ENCODE peak calls at places on chromosomes 7 and 10, in eight cellular contexts. R is HL-60, G is neural crest cell, Y is fibroblast of lung, T is GM23338, U is GM10248, Q is stomach, W is left ventricle myocardium inferior. Z is an unnamed sample.

GRCh38 chr10:95289921-95290421 is 832 bp downstream of the PDLIM1 start:
- DNase-seq in R (no peak), G (no peak), Y (no peak), T (peak), U (no peak), Q (no peak), W (no peak), Z (no peak)

GRCh38 chr7:37786741-37787569 is 61.4 kb upstream of the NME8 start:
- DNase-seq in R (peak), G (no peak), Y (no peak), T (no peak), U (peak), Q (no peak), W (no peak), Z (no peak)

GRCh38 chr7:11751807-11752389 is 80.1 kb downstream of the THSD7A start:
- DNase-seq in R (no peak), G (no peak), Y (no peak), T (peak), U (no peak), Q (no peak), W (no peak), Z (no peak)

GRCh38 chr10:76902949-76903348 is 734.7 kb downstream of the KCNMA1 start:
- DNase-seq in R (no peak), G (peak), Y (peak), T (peak), U (no peak), Q (no peak), W (peak), Z (peak)

GRCh38 chr7:98283887-98284222 is 2.4 kb downstream of the BRI3 start:
- DNase-seq in R (no peak), G (no peak), Y (no peak), T (no peak), U (no peak), Q (no peak), W (no peak), Z (no peak)

GRCh38 chr7:158544708-158545107 is 42.9 kb downstream of the PTPRN2 start:
- DNase-seq in R (no peak), G (no peak), Y (no peak), T (no peak), U (no peak), Q (no peak), W (no peak), Z (no peak)

GRCh38 chr10:105195831-105196230 is 554.7 kb downstream of the SORCS3 start:
- DNase-seq in R (no peak), G (no peak), Y (no peak), T (no peak), U (no peak), Q (no peak), W (no peak), Z (no peak)

GRCh38 chr7:55073051-55073511 is 54.3 kb downstream of the EGFR start:
- DNase-seq in R (no peak), G (no peak), Y (peak), T (no peak), U (peak), Q (no peak), W (no peak), Z (no peak)

GRCh38 chr7:19491821-19492452 is 216.9 kb downstream of the POLR1F start:
- DNase-seq in R (no peak), G (no peak), Y (peak), T (peak), U (peak), Q (no peak), W (no peak), Z (no peak)

GRCh38 chr7:121302214-121302745 is 26.5 kb upstream of the WNT16 start:
- DNase-seq in R (no peak), G (no peak), Y (peak), T (no peak), U (peak), Q (no peak), W (no peak), Z (no peak)

GRCh38 chr10:107165007-107165406 is 501 bp upstream of the SORCS1 start:
- DNase-seq in R (no peak), G (peak), Y (no peak), T (peak), U (no peak), Q (no peak), W (no peak), Z (no peak)

GRCh38 chr7:47931005-47931787 is 17.1 kb downstream of the PKD1L1 start:
- DNase-seq in R (no peak), G (no peak), Y (no peak), T (no peak), U (no peak), Q (no peak), W (no peak), Z (no peak)
- TF ChIP-seq CTCF in R (no peak), G (no peak), Y (no peak), T (no peak), U (no peak), Q (no peak), W (no peak), Z (no peak)

GRCh38 chr10:92434385-92434784 is 139.5 kb downstream of the IDE start:
- DNase-seq in R (no peak), G (no peak), Y (no peak), T (no peak), U (no peak), Q (no peak), W (no peak), Z (no peak)

GRCh38 chr10:92432596-92432995 is 141.3 kb downstream of the IDE start:
- DNase-seq in R (no peak), G (no peak), Y (no peak), T (peak), U (no peak), Q (no peak), W (no peak), Z (no peak)

GRCh38 chr10:92430103-92430502 is 139.1 kb downstream of the MARCHF5 start:
- DNase-seq in R (no peak), G (no peak), Y (no peak), T (no peak), U (no peak), Q (no peak), W (no peak), Z (no peak)
- TF ChIP-seq CTCF in R (no peak), G (no peak), Y (no peak), T (no peak), U (no peak), Q (no peak), W (no peak), Z (no peak)

GRCh38 chr10:73818402-73818801 is 7.0 kb upstream of the NDST2 start:
- DNase-seq in R (no peak), G (no peak), Y (no peak), T (peak), U (no peak), Q (no peak), W (no peak), Z (no peak)
- TF ChIP-seq CTCF in R (no peak), G (no peak), Y (no peak), T (peak), U (no peak), Q (no peak), W (no peak), Z (no peak)

GRCh38 chr7:42272793-42273665 is 36.0 kb upstream of the GLI3 start:
- DNase-seq in R (no peak), G (no peak), Y (peak), T (peak), U (no peak), Q (no peak), W (no peak), Z (no peak)
- TF ChIP-seq CTCF in R (no peak), G (peak), Y (peak), T (peak), U (no peak), Q (no peak), W (peak), Z (no peak)

GRCh38 chr10:14186245-14186644 is 144.5 kb downstream of the FRMD4A start:
- DNase-seq in R (no peak), G (no peak), Y (no peak), T (peak), U (no peak), Q (no peak), W (no peak), Z (no peak)
- TF ChIP-seq CTCF in R (no peak), G (peak), Y (no peak), T (peak), U (peak), Q (no peak), W (no peak), Z (peak)

GRCh38 chr7:147896121-147896520 is 694.4 kb upstream of the C7orf33 start:
- DNase-seq in R (no peak), G (no peak), Y (no peak), T (no peak), U (no peak), Q (no peak), W (no peak), Z (no peak)

DNA sequence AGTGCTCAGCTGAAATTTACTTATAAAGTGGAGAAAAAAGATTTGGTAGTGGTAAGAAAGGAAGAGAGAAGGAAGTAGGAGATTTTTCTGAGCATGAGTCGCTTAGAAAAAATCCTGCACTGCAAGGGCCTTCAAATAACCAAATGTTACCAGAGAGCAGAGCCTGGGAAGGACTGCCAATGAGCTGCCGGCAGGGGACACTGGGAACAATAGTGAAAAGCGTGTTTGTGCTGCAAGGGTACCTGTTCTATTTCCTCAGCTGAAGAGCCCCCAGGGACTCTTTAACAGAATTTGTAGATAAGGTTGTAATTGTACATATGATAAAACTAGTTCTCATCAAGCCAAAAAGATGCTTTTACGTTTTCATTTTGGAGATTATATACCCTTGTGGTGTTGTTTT is 696.3 kb upstream of the C7orf33 start:
- DNase-seq in R (no peak), G (no peak), Y (no peak), T (peak), U (no peak), Q (no peak), W (no peak), Z (no peak)
- TF ChIP-seq CTCF in R (no peak), G (peak), Y (no peak), T (no peak), U (no peak), Q (no peak), W (no peak), Z (no peak)

GRCh38 chr10:120365872-120366271 is 91.2 kb upstream of the PLPP4 start:
- DNase-seq in R (no peak), G (no peak), Y (no peak), T (no peak), U (no peak), Q (no peak), W (no peak), Z (no peak)

GRCh38 chr10:120372917-120373316 is 84.1 kb upstream of the PLPP4 start:
- DNase-seq in R (no peak), G (no peak), Y (no peak), T (no peak), U (no peak), Q (no peak), W (no peak), Z (no peak)

GRCh38 chr10:120369831-120370230 is 87.2 kb upstream of the PLPP4 start:
- DNase-seq in R (no peak), G (no peak), Y (no peak), T (no peak), U (no peak), Q (no peak), W (no peak), Z (no peak)

GRCh38 chr10:120368927-120369326 is 88.1 kb upstream of the PLPP4 start:
- DNase-seq in R (no peak), G (no peak), Y (no peak), T (no peak), U (no peak), Q (no peak), W (no peak), Z (no peak)

GRCh38 chr10:120371856-120372255 is 85.2 kb upstream of the PLPP4 start:
- DNase-seq in R (no peak), G (no peak), Y (no peak), T (no peak), U (no peak), Q (no peak), W (no peak), Z (no peak)
- TF ChIP-seq CTCF in R (no peak), G (no peak), Y (no peak), T (no peak), U (no peak), Q (no peak), W (no peak), Z (no peak)

DNA sequence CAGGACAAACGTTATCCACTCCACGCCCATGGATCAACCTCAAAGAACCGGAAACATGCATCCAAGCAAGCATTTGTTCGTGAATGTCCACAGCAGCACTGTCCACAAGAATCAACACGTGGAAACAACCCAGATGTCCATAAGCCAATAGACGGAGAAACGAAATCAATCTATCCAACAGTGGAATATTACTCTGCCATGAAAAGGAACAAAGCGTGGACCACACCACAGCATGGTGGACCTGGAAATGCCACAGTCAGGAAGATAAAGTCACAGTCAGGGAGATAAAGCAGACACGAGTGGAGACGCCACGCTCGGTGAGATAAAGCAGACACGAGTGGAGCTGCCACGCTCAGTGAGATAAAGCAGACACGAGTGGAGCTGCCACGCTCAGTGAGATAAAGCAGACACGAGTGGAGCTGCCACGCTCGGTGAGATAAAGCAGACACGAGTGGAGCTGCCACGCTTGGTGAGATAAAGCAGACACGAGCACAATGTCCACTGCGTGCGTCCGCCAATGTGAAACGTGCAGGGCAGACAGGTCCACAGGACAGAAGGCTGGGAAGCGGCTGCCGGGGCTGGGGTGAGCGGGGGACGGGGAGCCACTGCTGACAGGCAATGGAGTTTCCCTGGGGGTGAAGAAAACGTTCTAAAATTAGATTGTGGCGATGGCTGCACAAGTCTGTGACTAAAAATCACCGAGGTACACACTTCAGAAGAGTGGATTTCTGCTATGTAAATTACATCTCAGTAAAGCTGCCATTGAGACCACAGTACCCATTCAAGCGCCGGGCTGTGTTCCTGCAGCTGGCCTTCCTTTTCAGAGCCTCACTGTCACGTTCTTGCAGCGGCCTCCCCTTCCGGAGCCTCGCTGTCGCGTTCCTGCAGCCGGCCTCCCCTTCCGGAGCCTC is 10.6 kb downstream of the GPER1 start:
- DNase-seq in R (no peak), G (no peak), Y (no peak), T (no peak), U (no peak), Q (no peak), W (no peak), Z (no peak)
- TF ChIP-seq CTCF in R (no peak), G (no peak), Y (no peak), T (no peak), U (no peak), Q (no peak), W (no peak), Z (no peak)

GRCh38 chr10:122142652-122143237 is 128.4 kb upstream of the BTBD16 start:
- DNase-seq in R (no peak), G (peak), Y (no peak), T (peak), U (peak), Q (peak), W (peak), Z (peak)

GRCh38 chr10:122140477-122140902 is 130.6 kb upstream of the BTBD16 start:
- DNase-seq in R (no peak), G (no peak), Y (peak), T (no peak), U (no peak), Q (no peak), W (peak), Z (peak)

GRCh38 chr10:122139627-122140151 is 131.4 kb upstream of the BTBD16 start:
- DNase-seq in R (no peak), G (no peak), Y (no peak), T (no peak), U (no peak), Q (no peak), W (peak), Z (peak)

GRCh38 chr10:122141821-122142651 is 129.1 kb upstream of the BTBD16 start:
- DNase-seq in R (no peak), G (no peak), Y (peak), T (no peak), U (no peak), Q (no peak), W (peak), Z (peak)

GRCh38 chr10:122140941-122141623 is 130.0 kb upstream of the BTBD16 start:
- DNase-seq in R (peak), G (no peak), Y (peak), T (no peak), U (no peak), Q (peak), W (peak), Z (peak)
- TF ChIP-seq CTCF in R (no peak), G (no peak), Y (no peak), T (no peak), U (no peak), Q (no peak), W (no peak), Z (no peak)

GRCh38 chr7:151454932-151455530 is 15.1 kb upstream of the CRYGN start:
- DNase-seq in R (no peak), G (no peak), Y (no peak), T (no peak), U (no peak), Q (no peak), W (no peak), Z (no peak)
- TF ChIP-seq CTCF in R (no peak), G (no peak), Y (no peak), T (no peak), U (no peak), Q (no peak), W (no peak), Z (no peak)

Z was measured in glutamatergic neuron.